ENCODE peak calls at places on chromosomes 16 and 17, in nine cellular contexts. Q is psoas muscle, H is breast epithelium, L is tibial artery, I is pancreas, V is cardiac muscle cell, O is SK-N-SH, F is transverse colon, X is MM.1S. G is an unnamed sample.

GRCh38 chr16:84226026-84226425 is 13.8 kb downstream of the KCNG4 start:
- DNase-seq in Q (no peak), H (no peak), L (no peak), I (no peak), V (no peak), O (no peak), F (no peak), X (no peak), G (no peak)

GRCh38 chr17:50588391-50589111 is 28.0 kb downstream of the CACNA1G start:
- DNase-seq in Q (no peak), H (no peak), L (no peak), I (no peak), V (no peak), O (no peak), F (no peak), X (no peak), G (no peak)

GRCh38 chr16:89303604-89304003 is 86.1 kb downstream of the ZNF778 start:
- DNase-seq in Q (no peak), H (no peak), L (no peak), I (peak; percentile 30), V (no peak), O (no peak), F (no peak), X (no peak), G (no peak)

GRCh38 chr17:42423766-42424165 is 710 bp upstream of the CAVIN1 start:
- DNase-seq in Q (no peak), H (peak; percentile 49), L (no peak), I (no peak), V (no peak), O (no peak), F (no peak), X (no peak), G (no peak)

GRCh38 chr17:16922386-16923096 is 49.4 kb downstream of the TNFRSF13B start:
- DNase-seq in Q (no peak), H (no peak), L (peak; percentile 15), I (no peak), V (no peak), O (no peak), F (peak; percentile 2), X (peak; percentile 31), G (no peak)

GRCh38 chr16:82943371-82943770 is 316.6 kb downstream of the CDH13 start:
- DNase-seq in Q (no peak), H (no peak), L (no peak), I (no peak), V (no peak), O (no peak), F (no peak), X (no peak), G (no peak)

GRCh38 chr17:5680766-5681165 is 96.5 kb upstream of the NLRP1 start:
- DNase-seq in Q (no peak), H (no peak), L (no peak), I (no peak), V (no peak), O (no peak), F (no peak), X (no peak), G (no peak)

GRCh38 chr16:79261461-79261860 is 339.1 kb downstream of the MAF start:
- DNase-seq in Q (peak; percentile 65), H (no peak), L (no peak), I (no peak), V (peak; percentile 55), O (peak; percentile 28), F (peak; percentile 52), X (no peak), G (peak; percentile 80)

GRCh38 chr16:4659363-4660353 is 33.7 kb upstream of the NUDT16L1 start:
- DNase-seq in Q (no peak), H (no peak), L (no peak), I (no peak), V (no peak), O (no peak), F (no peak), X (no peak), G (no peak)

GRCh38 chr17:6496116-6496481 is 51.8 kb downstream of the PIMREG start:
- DNase-seq in Q (peak; percentile 29), H (peak; percentile 41), L (no peak), I (no peak), V (peak; percentile 44), O (no peak), F (no peak), X (peak; percentile 67), G (peak; percentile 64)

GRCh38 chr17:41367426-41368075 is 2.1 kb downstream of the KRT33B start:
- DNase-seq in Q (no peak), H (no peak), L (no peak), I (no peak), V (no peak), O (no peak), F (no peak), X (no peak), G (no peak)

GRCh38 chr17:32265192-32265895 is at the start of gene RHBDL3:
- DNase-seq in Q (no peak), H (no peak), L (no peak), I (no peak), V (peak; percentile 38), O (peak; percentile 89), F (peak; percentile 28), X (peak; percentile 24), G (no peak)

GRCh38 chr16:20674684-20675487 is 22.6 kb downstream of the ACSM1 start:
- DNase-seq in Q (no peak), H (no peak), L (no peak), I (peak; percentile 44), V (no peak), O (no peak), F (no peak), X (no peak), G (peak; percentile 75)

GRCh38 chr16:55671974-55672280 is 16.1 kb downstream of the SLC6A2 start:
- DNase-seq in Q (no peak), H (no peak), L (no peak), I (no peak), V (no peak), O (no peak), F (no peak), X (no peak), G (no peak)

GRCh38 chr17:17824119-17824779 is 12.5 kb downstream of the SREBF1 start:
- DNase-seq in Q (no peak), H (no peak), L (no peak), I (peak; percentile 56), V (no peak), O (peak; percentile 76), F (no peak), X (no peak), G (no peak)

GRCh38 chr17:81890447-81891302 is 711 bp downstream of the ALYREF start:
- DNase-seq in Q (no peak), H (no peak), L (no peak), I (peak; percentile 64), V (peak; percentile 31), O (peak; percentile 76), F (no peak), X (peak; percentile 46), G (peak; percentile 82)
- H3K36me3 ChIP-seq in Q (peaks cover 64% of the 10 kb centered on the region), H (no peaks in the 10 kb centered on the region), L (peaks cover 47% of the 10 kb centered on the region), I (no peaks in the 10 kb centered on the region), V (peaks cover 36% of the 10 kb centered on the region), O (peaks cover 46% of the 10 kb centered on the region), F (peaks cover 33% of the 10 kb centered on the region), X (peaks cover 26% of the 10 kb centered on the region), G (peaks cover 54% of the 10 kb centered on the region)

GRCh38 chr16:49739381-49739780 is 116.5 kb downstream of the ZNF423 start:
- DNase-seq in Q (no peak), H (no peak), L (no peak), I (no peak), V (peak; percentile 24), O (peak; percentile 55), F (no peak), X (no peak), G (no peak)
- TF ChIP-seq CTCF in Q (no peak), H (no peak), L (no peak), I (no peak), V (peak; percentile 6), O (peak; percentile 17), F (no peak), X (peak; percentile 18), G (no peak)

GRCh38 chr16:58582971-58583765 is 46.5 kb downstream of the CNOT1 start:
- DNase-seq in Q (no peak), H (no peak), L (no peak), I (no peak), V (no peak), O (no peak), F (no peak), X (no peak), G (no peak)
- H3K36me3 ChIP-seq in Q (peaks cover 97% of the 10 kb centered on the region), H (no peaks in the 10 kb centered on the region), L (peaks cover 89% of the 10 kb centered on the region), I (no peaks in the 10 kb centered on the region), V (peaks cover 80% of the 10 kb centered on the region), O (peaks cover 76% of the 10 kb centered on the region), F (peaks cover 82% of the 10 kb centered on the region), X (peaks cover 23% of the 10 kb centered on the region), G (peaks cover 90% of the 10 kb centered on the region)

GRCh38 chr17:27352481-27353460 is 58.9 kb downstream of the WSB1 start:
- DNase-seq in Q (no peak), H (no peak), L (no peak), I (no peak), V (no peak), O (no peak), F (no peak), X (no peak), G (no peak)

GRCh38 chr17:27354491-27355081 is 60.7 kb downstream of the WSB1 start:
- DNase-seq in Q (no peak), H (no peak), L (no peak), I (no peak), V (no peak), O (no peak), F (no peak), X (peak; percentile 64), G (no peak)

GRCh38 chr17:27353469-27354050 is 59.6 kb downstream of the WSB1 start:
- DNase-seq in Q (peak; percentile 96), H (peak; percentile 89), L (peak; percentile 90), I (peak; percentile 96), V (peak; percentile 90), O (peak; percentile 99), F (peak; percentile 93), X (peak; percentile 85), G (peak; percentile 97)

GRCh38 chr17:27355419-27355818 is 61.5 kb downstream of the WSB1 start:
- DNase-seq in Q (no peak), H (no peak), L (no peak), I (no peak), V (no peak), O (no peak), F (no peak), X (no peak), G (no peak)

DNA sequence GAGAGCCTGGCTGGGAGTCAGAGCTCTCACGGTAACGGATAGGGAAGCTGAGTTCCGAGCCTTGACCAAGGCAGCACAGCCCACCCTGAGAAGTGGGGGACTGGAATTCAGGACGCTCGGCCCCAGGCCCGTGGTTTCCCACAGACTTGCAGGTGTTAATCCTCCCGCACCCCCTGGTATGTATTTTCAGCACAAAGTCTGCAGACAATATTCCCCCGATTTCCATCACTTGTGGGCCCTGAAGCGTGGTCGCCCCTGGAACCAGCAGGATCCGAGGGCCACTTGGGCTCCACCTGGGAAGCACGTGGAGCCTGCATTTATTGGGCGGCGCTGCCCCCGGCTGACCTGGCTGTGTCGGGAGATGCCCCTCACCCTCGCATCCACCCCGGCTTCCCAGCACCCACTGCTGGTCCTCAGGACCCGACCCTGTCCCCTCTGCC is 60.2 kb downstream of the WSB1 start:
- DNase-seq in Q (no peak), H (no peak), L (no peak), I (peak; percentile 82), V (no peak), O (no peak), F (no peak), X (no peak), G (peak; percentile 85)
- TF ChIP-seq CTCF in Q (no peak), H (peak; percentile 27), L (no peak), I (no peak), V (no peak), O (no peak), F (peak; percentile 20), X (no peak), G (peak; percentile 60)

GRCh38 chr16:28184625-28185024 is 27.1 kb downstream of the XPO6 start:
- DNase-seq in Q (no peak), H (no peak), L (no peak), I (no peak), V (no peak), O (no peak), F (no peak), X (no peak), G (no peak)
- H3K36me3 ChIP-seq in Q (peaks cover 9% of the 10 kb centered on the region), H (no peaks in the 10 kb centered on the region), L (no peaks in the 10 kb centered on the region), I (no peaks in the 10 kb centered on the region), V (no peaks in the 10 kb centered on the region), O (peaks cover 8% of the 10 kb centered on the region), F (no peaks in the 10 kb centered on the region), X (no peaks in the 10 kb centered on the region), G (peaks cover 9% of the 10 kb centered on the region)

G was measured in spleen.